ENCODE peak calls at places on chromosomes 16 and 17, in six cellular contexts. F, U, D, L, G and I are unnamed samples.

GRCh38 chr17:41338961-41339485 is 11.6 kb downstream of the KRT33A start:
- DNase-seq in L (no peak), D (no peak), U (peak), F (no peak), G (no peak), I (peak)

GRCh38 chr17:72667096-72668063 is 425.1 kb downstream of the SLC39A11 start:
- DNase-seq in G (no peak), L (no peak), D (no peak), F (no peak), U (no peak), I (no peak)

GRCh38 chr17:50018909-50019308 is 23.9 kb upstream of the DLX3 start:
- DNase-seq in U (no peak), L (no peak), G (no peak), F (no peak), D (no peak), I (no peak)

GRCh38 chr17:17944743-17945142 is 27.5 kb downstream of the TOM1L2 start:
- DNase-seq in D (no peak), F (no peak), U (no peak), L (no peak), G (no peak), I (no peak)

GRCh38 chr16:81707411-81708321 is 71.4 kb upstream of the PLCG2 start:
- DNase-seq in G (no peak), F (no peak), U (no peak), D (no peak), L (no peak), I (no peak)

GRCh38 chr16:75506567-75506966 is 11.3 kb upstream of the CHST6 start:
- DNase-seq in G (no peak), U (no peak), F (no peak), L (no peak), D (peak), I (no peak)

GRCh38 chr16:51144203-51144602 is 6.9 kb downstream of the SALL1 start:
- DNase-seq in G (no peak), U (no peak), L (no peak), F (no peak), D (no peak), I (no peak)

GRCh38 chr16:2008631-2009301 is 855 bp downstream of the ZNF598 start:
- DNase-seq in G (no peak), L (no peak), U (no peak), F (peak), D (no peak), I (no peak)

GRCh38 chr16:88527186-88527936 is 42.8 kb upstream of the ZC3H18 start:
- DNase-seq in L (peak), G (peak), U (peak), D (peak), F (no peak), I (peak)

GRCh38 chr17:17570207-17570797 is 21.2 kb downstream of the PEMT start:
- DNase-seq in L (no peak), G (peak), U (no peak), D (peak), F (no peak), I (no peak)

GRCh38 chr16:66923247-66923851 is 2.0 kb downstream of the RRAD start:
- DNase-seq in G (no peak), L (no peak), U (no peak), D (peak), F (no peak), I (no peak)

GRCh38 chr17:40191237-40192208 is 14.3 kb downstream of the RAPGEFL1 start:
- DNase-seq in F (peak), D (peak), U (peak), G (peak), L (peak), I (peak)

GRCh38 chr16:76639685-76640289 is 362.6 kb downstream of the CNTNAP4 start:
- DNase-seq in U (no peak), F (peak), D (no peak), G (no peak), L (no peak), I (no peak)

GRCh38 chr16:54326266-54326662 is 39.7 kb upstream of the IRX3 start:
- DNase-seq in U (no peak), D (no peak), L (no peak), G (no peak), F (no peak), I (no peak)

GRCh38 chr16:49936791-49937190 is 80.9 kb upstream of the ZNF423 start:
- DNase-seq in G (no peak), F (no peak), D (no peak), U (no peak), L (no peak), I (no peak)

GRCh38 chr16:75265911-75266701 is 14.7 kb upstream of the BCAR1 start:
- DNase-seq in U (no peak), D (peak), L (no peak), G (peak), F (no peak), I (no peak)

GRCh38 chr16:82748026-82748425 is 121.3 kb downstream of the CDH13 start:
- DNase-seq in G (no peak), L (no peak), U (no peak), D (peak), F (no peak), I (no peak)

GRCh38 chr17:75514299-75515228 is 773 bp downstream of the CASKIN2 start:
- DNase-seq in L (no peak), G (no peak), U (no peak), D (no peak), F (no peak), I (no peak)

GRCh38 chr17:78249836-78250806 is 18.7 kb downstream of the TMEM235 start:
- DNase-seq in G (no peak), D (no peak), F (no peak), U (no peak), L (no peak), I (no peak)